ENCODE peak calls at places on chromosomes 3 and 15, in five cellular contexts. S is HL-60, O is A549, A is breast epithelium, V is BE2C. G is an unnamed sample.

GRCh38 chr15:47725924-47726323 is 8.6 kb downstream of the SEMA6D start:
- DNase-seq in S (no peak), O (no peak), A (no peak), V (no peak), G (no peak)

GRCh38 chr3:50237133-50237651 is 1.2 kb downstream of the GNAI2 start:
- DNase-seq in S (peak; percentile 59), O (no peak), A (no peak), V (no peak), G (peak; percentile 44)

GRCh38 chr15:35557544-35557943 is 11.6 kb upstream of the DPH6 start:
- DNase-seq in S (no peak), O (peak; percentile 13), A (no peak), V (no peak), G (no peak)

GRCh38 chr15:84871428-84871985 is 13.0 kb upstream of the SLC28A1 start:
- DNase-seq in S (no peak), O (no peak), A (no peak), V (no peak), G (no peak)

GRCh38 chr3:155701882-155702465 is 42.9 kb downstream of the PLCH1 start:
- DNase-seq in S (peak; percentile 11), O (peak; percentile 36), A (no peak), V (no peak), G (peak; percentile 69)

GRCh38 chr15:99086327-99086667 is 18.6 kb upstream of the SYNM start:
- DNase-seq in S (no peak), O (no peak), A (peak; percentile 24), V (no peak), G (no peak)

GRCh38 chr3:150722267-150722666 is 18.5 kb upstream of the ERICH6 start:
- DNase-seq in S (no peak), O (no peak), A (no peak), V (no peak), G (no peak)

GRCh38 chr3:119331661-119332060 is 37.5 kb downstream of the ARHGAP31 start:
- DNase-seq in S (no peak), O (no peak), A (no peak), V (no peak), G (peak; percentile 47)

GRCh38 chr3:4821975-4822374 is 157.3 kb upstream of the BHLHE40 start:
- DNase-seq in S (no peak), O (no peak), A (no peak), V (no peak), G (no peak)

GRCh38 chr3:31252216-31253185 is 280.2 kb upstream of the STT3B start:
- DNase-seq in S (no peak), O (no peak), A (no peak), V (no peak), G (no peak)

GRCh38 chr3:118946449-118946848 is 88.2 kb downstream of the IGSF11 start:
- DNase-seq in S (no peak), O (no peak), A (no peak), V (no peak), G (no peak)

GRCh38 chr3:139520028-139520737 is 19.4 kb downstream of the RBP1 start:
- DNase-seq in S (no peak), O (peak; percentile 12), A (no peak), V (peak; percentile 25), G (peak; percentile 50)
- H3K4me3 ChIP-seq in S (no peak overlapping the region), O (no peak overlapping the region), A (no peak overlapping the region), V (no peak overlapping the region), G (no peak overlapping the region)

GRCh38 chr3:188620752-188621151 is 466.8 kb downstream of the LPP start:
- DNase-seq in S (no peak), O (no peak), A (no peak), V (no peak), G (no peak)

GRCh38 chr3:188617270-188617669 is 463.3 kb downstream of the LPP start:
- DNase-seq in S (no peak), O (no peak), A (no peak), V (no peak), G (no peak)

DNA sequence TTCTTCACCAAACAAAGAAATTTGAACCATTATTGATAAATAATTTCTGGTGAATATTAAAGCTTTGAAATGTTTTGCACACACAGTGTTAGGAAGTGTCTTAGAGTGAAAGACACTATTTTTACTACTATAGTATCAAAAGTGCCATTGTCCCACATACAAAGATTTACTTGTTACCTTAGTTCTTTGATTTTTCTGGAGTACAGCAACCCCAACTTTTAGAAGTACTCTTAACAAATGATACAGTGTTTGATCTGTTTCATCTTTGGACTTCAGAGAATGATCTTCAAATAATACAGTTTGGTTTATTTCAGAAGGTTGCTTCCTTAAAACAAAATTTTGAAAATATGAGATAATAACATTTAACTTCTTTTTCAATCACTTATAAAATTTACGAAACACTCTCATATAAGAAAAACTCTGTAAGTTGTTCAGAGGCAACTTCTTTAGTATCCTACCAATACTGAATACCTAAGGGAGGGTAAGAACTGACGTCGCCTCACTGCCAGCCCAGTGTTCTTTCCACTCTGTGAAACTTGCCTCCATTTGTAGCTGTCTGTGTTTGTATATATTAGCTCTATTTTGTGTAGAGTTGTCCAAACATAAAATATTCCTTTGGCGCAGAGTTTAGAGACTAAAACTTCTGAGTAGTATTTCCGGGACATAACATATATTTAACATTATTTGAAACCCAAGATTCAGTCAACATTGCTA is 464.2 kb downstream of the LPP start:
- DNase-seq in S (no peak), O (no peak), A (no peak), V (no peak), G (no peak)
- H3K4me3 ChIP-seq in S (no peak overlapping the region), O (no peak overlapping the region), A (no peak overlapping the region), V (no peak overlapping the region), G (no peak overlapping the region)

DNA sequence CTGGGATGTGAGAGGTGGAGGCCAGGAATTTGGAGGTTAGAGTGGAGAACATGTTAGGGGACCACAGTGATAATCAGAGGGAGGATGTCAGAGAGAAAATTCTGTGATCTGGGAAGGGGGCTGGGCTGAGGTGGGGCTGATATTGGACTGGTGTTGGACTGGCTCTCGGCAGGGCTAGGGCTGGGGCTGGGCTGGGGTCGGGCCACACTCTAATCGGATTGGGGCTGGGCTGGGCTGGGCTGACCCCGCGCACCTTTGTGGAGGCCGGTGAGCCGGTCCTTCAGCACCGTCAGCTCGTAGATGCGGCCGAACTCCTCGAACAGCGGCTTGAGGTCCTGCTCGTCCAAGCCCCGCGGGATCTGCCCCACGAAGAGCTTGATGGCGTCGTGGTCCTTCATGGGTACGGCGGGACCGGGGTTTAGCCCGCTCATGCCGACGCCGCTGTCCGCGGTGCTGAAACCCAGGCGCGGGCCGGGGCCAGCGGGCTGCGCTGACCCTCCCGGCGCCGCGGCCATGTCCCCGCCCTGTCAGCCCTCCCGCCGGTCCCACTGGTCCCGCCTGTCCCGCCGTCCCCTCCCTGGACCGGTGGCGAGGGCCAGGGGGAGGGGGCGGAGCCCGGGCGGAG is 485 bp downstream of the CELF6 start:
- DNase-seq in S (no peak), O (peak; percentile 82), A (peak; percentile 66), V (no peak), G (peak; percentile 75)
- H3K4me3 ChIP-seq in S (peak overlapping the region; percentile 68), O (peak overlapping the region; percentile 64), A (peak overlapping the region; percentile 69), V (peak overlapping the region; percentile 57), G (peak overlapping the region; percentile 38)

GRCh38 chr3:187906416-187906815 is 161.1 kb upstream of the BCL6 start:
- DNase-seq in S (no peak), O (no peak), A (no peak), V (no peak), G (no peak)

GRCh38 chr3:187902938-187903337 is 157.7 kb upstream of the BCL6 start:
- DNase-seq in S (no peak), O (no peak), A (no peak), V (no peak), G (no peak)

GRCh38 chr3:187900961-187901755 is 155.9 kb upstream of the BCL6 start:
- DNase-seq in S (no peak), O (no peak), A (no peak), V (no peak), G (no peak)

GRCh38 chr3:187902041-187902471 is 156.8 kb upstream of the BCL6 start:
- DNase-seq in S (no peak), O (no peak), A (no peak), V (no peak), G (no peak)

DNA sequence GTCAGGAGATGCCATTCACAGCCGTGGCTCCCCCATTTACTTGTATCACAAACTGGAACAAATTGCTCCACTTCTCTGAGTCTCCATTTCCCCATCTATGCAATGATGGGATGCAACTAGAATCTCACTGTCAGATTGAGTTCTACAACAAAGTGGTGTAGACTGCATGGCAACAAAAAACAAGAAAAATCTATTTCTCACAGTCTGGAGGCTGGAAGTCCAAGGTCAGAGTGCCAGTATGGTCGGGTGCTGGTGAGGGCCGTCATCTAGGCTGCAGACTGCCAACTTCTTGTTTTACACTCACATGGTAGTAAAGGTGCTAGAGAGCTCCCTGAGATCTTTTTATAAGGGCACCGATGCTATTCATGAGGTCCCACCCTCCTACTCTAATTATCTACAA is 158.4 kb upstream of the BCL6 start:
- DNase-seq in S (no peak), O (no peak), A (no peak), V (no peak), G (no peak)
- H3K4me3 ChIP-seq in S (no peak overlapping the region), O (no peak overlapping the region), A (no peak overlapping the region), V (no peak overlapping the region), G (no peak overlapping the region)

GRCh38 chr3:124833710-124834332 is 53.3 kb downstream of the ITGB5 start:
- DNase-seq in S (no peak), O (no peak), A (no peak), V (no peak), G (no peak)

GRCh38 chr3:124832782-124833709 is 54.1 kb downstream of the ITGB5 start:
- DNase-seq in S (no peak), O (no peak), A (no peak), V (no peak), G (no peak)

GRCh38 chr3:124837065-124837464 is 50.1 kb downstream of the ITGB5 start:
- DNase-seq in S (no peak), O (no peak), A (no peak), V (no peak), G (no peak)

GRCh38 chr3:124836448-124836847 is 50.7 kb downstream of the ITGB5 start:
- DNase-seq in S (no peak), O (no peak), A (no peak), V (no peak), G (no peak)

DNA sequence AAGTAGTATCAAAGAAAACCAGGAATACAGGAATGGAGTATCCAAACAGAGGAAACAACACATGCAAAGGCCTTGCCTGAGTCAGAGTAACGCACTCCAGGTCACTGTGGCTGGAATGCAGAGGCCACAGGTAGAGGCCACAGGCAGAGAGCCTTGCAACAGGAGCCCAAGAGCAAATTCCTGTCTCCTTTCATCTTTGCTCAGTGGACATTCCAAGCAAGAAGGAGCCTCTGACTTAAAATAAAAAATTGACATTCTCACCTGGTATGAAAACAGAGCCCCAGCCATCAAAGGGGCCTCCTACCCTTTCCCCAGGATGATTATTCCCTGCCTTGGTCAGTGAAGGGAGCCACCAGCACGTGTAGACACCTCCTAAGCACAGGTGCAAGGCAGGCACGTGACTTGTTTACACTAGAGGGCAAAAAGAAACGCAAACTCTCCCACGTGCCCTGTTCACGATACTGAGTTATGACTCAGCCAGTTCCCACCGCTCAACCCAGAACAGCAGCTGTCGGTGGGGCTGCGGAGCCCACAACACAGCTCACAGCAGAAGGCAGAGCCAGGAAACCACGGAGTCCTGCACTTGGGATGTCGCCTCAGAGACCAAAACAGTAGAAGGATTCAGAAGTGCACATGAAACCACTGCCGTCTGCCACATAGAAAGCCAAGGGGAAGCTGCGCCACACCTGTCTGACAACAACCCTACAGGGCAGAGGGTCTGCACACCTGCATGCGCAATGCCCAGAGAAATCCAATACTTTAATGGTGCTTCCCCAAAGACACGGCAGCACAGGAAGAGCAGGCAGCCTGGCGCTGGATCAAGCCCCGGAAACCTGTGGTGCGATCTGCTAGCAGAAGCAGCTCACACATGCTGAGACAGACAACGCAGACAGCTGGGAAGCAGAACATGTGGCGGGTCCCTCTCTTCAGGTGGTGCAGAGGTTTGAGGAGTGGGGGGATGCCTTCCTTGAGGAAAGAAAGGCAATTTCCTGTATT is 52.1 kb downstream of the ITGB5 start:
- DNase-seq in S (peak; percentile 5), O (peak; percentile 61), A (peak; percentile 58), V (peak; percentile 64), G (peak; percentile 86)
- H3K4me3 ChIP-seq in S (no peak overlapping the region), O (peak overlapping the region; percentile 22), A (peak overlapping the region; percentile 46), V (no peak overlapping the region), G (no peak overlapping the region)

GRCh38 chr3:143751643-143752178 is 96.6 kb downstream of the SLC9A9 start:
- DNase-seq in S (no peak), O (no peak), A (no peak), V (no peak), G (no peak)
- H3K4me3 ChIP-seq in S (no peak overlapping the region), O (no peak overlapping the region), A (no peak overlapping the region), V (no peak overlapping the region), G (no peak overlapping the region)

G was measured in cardiac muscle cell.